ENCODE peak calls at places on chromosomes 16 and 17, in nine cellular contexts. T is ovary, Z is adipocyte, D is IMR-90, M is endodermal cell, S is prostate gland, P is SK-N-SH, Y is HCT116, R is tibial artery. L is an unnamed sample. For H3K4me1 and H3K27me3, the result is how much of the 10 kb centered on the place peaks cover.

GRCh38 chr17:48382989-48383388 is 47.0 kb downstream of the SKAP1 start:
- DNase-seq in P (no peak), Z (no peak), T (no peak), S (no peak), R (no peak), Y (no peak), M (no peak), D (no peak), L (no peak)

GRCh38 chr17:19978206-19978802 is 676 bp upstream of the AKAP10 start:
- DNase-seq in R (no peak), D (no peak), P (no peak), Z (no peak), M (peak), Y (no peak), S (peak), T (no peak), L (no peak)

GRCh38 chr16:81624718-81625543 is 154.2 kb upstream of the PLCG2 start:
- DNase-seq in D (no peak), M (no peak), T (no peak), R (no peak), P (no peak), Y (no peak), S (no peak), Z (no peak), L (no peak)

GRCh38 chr17:20981046-20981920 is 61.5 kb downstream of the USP22 start:
- DNase-seq in D (no peak), S (no peak), M (peak), P (no peak), Z (no peak), Y (no peak), T (no peak), R (no peak), L (no peak)

GRCh38 chr16:3461120-3461519 is 17.6 kb downstream of the NAA60 start:
- DNase-seq in Y (no peak), S (no peak), Z (no peak), D (no peak), P (no peak), T (no peak), M (peak), R (no peak), L (no peak)

GRCh38 chr17:9968881-9969280 is 63.8 kb upstream of the RCVRN start:
- DNase-seq in D (peak), S (no peak), Y (no peak), M (no peak), Z (no peak), P (no peak), T (no peak), R (no peak), L (no peak)

GRCh38 chr16:20175358-20175757 is 101.7 kb upstream of the GPR139 start:
- DNase-seq in S (no peak), R (no peak), Z (no peak), D (no peak), P (no peak), Y (no peak), T (no peak), M (no peak), L (no peak)

GRCh38 chr16:4625617-4626159 is 1.1 kb downstream of the MGRN1 start:
- DNase-seq in P (no peak), R (no peak), Y (no peak), S (no peak), Z (no peak), T (no peak), D (no peak), M (no peak), L (no peak)

GRCh38 chr17:28925912-28926365 is 23.1 kb upstream of the DHRS13 start:
- DNase-seq in P (no peak), M (no peak), T (no peak), Y (no peak), Z (peak), S (no peak), R (no peak), D (peak), L (no peak)

GRCh38 chr17:9363440-9364350 is 211.9 kb downstream of the STX8 start:
- DNase-seq in T (no peak), Y (peak), P (no peak), M (peak), S (no peak), R (no peak), D (peak), Z (no peak), L (no peak)

GRCh38 chr17:29883497-29883896 is 46.5 kb downstream of the SSH2 start:
- DNase-seq in P (no peak), S (no peak), Y (no peak), D (peak), R (no peak), T (no peak), Z (no peak), M (no peak), L (no peak)

GRCh38 chr17:57121308-57122042 is 36.4 kb downstream of the AKAP1 start:
- DNase-seq in Z (peak), T (peak), Y (no peak), P (peak), R (no peak), S (no peak), M (peak), D (peak), L (no peak)

GRCh38 chr16:15836965-15837611 is 19.7 kb downstream of the MYH11 start:
- DNase-seq in R (peak), M (no peak), T (no peak), D (no peak), P (no peak), S (no peak), Y (no peak), Z (no peak), L (no peak)

GRCh38 chr17:61815863-61816523 is 47.3 kb downstream of the BRIP1 start:
- DNase-seq in Z (no peak), D (no peak), P (no peak), M (peak), S (no peak), T (no peak), R (no peak), Y (no peak), L (no peak)

GRCh38 chr17:1367351-1367745 is 32.7 kb downstream of the YWHAE start:
- DNase-seq in D (peak), P (no peak), M (no peak), T (no peak), R (no peak), Y (no peak), S (no peak), Z (no peak), L (no peak)

GRCh38 chr16:8622315-8622656 is 788 bp downstream of the METTL22 start:
- DNase-seq in P (peak), S (no peak), M (no peak), Y (no peak), R (no peak), Z (no peak), D (no peak), T (no peak), L (no peak)

DNA sequence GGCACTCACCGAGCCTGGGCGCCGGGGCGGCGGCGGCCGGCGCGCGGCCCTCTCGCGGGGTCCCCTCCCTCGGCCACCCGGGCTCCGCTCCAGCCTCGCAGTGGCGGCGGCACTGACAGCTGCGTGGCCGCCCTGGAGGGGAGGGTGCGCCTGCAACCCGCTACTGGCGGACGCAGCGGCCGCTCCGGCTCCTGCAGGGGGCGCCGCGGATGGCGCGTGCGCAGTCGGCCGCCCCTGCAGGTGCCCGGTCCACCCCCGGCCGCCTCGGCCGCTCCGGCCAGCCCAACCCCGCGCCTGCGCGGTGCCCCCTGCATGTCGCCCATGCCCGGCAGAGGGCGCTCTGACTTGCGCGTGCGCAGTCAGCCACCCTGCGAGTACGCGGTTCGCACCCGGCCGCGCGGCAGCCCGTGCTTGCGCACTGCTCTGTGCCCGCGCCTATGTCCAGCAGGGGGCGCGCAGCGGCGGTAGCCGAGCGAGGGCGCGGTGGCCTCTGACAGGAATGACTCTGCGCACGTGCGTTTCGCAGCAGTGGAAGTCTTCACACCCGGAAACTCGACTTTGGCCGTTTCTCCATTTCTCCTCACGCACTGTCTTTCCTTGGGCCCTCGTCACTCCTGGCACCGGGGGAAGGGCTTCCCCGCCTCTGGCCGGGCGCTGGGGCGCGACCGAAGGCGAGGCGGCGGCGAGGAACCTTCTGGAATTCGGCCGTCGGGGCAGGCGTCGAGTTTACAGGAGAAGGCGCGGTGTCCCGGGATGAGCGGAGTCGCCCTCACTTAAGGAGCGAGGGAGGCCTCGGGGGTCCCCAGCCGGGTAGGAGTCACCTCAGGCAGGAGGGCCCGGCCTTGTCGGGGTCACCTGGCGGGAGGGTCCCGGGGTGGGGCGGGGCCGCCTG is at the start of gene ABCA3:
- DNase-seq in D (peak), Y (peak), Z (peak), P (peak), S (peak), R (peak), T (peak), M (peak), L (peak)
- H3K4me1 ChIP-seq in D (under half), Y (under half), Z (under half), P (under half), S (under half), R (under half), T (under half), M (under half), L (under half)

DNA sequence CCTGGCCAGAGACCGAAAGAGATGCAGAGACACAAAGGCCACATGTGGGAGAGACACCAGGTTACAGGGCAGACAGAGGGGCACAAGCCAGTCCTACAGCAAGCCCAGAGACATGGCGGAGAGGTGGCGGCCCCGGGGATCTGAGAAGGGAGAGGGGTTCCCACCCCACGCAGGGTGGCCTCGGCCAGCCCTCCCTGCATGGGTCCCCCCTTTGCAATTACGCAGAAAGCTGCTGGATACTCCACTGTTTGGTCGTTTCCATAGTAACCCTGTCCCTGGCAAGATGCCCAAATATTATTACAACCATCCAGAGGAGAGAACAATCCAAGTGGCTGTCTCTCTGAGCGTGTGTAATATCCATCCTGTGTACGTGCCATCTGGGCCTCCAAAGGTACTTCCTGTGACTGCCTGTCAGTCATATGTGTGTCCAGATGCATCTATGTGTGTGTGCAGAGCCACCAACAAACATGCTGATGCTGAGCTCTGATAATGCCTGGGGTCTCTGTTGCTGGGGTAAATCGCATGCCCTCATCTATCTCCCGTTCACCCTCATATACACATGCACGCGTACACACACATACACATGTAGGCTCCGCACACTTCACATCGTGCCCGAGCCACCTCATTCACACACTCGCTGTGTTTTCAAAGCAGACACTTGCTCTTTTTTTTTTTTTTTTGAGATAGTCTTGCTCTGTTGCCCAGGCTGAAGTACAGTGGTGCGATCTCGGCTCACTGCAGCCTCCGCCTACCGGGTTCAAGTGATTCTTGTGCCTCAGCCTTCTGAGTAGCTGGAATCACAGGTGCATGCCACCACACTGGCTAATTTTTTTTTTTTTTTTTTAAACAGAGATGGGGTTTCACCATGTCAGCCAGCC is 5.5 kb downstream of the PCGF2 start:
- DNase-seq in Z (peak), Y (no peak), T (peak), M (no peak), R (no peak), S (no peak), D (peak), P (peak), L (no peak)
- H3K27me3 ChIP-seq in Z (under half), Y (under half), T (under half), M (under half), R (under half), S (under half), D (under half), P (under half), L (under half)

GRCh38 chr17:42679001-42679491 is 2.3 kb upstream of the PLEKHH3 start:
- DNase-seq in M (peak), R (peak), Y (no peak), T (peak), D (peak), P (no peak), Z (peak), S (peak), L (peak)
- H3K4me3 ChIP-seq in M (peak), R (peak), Y (peak), T (peak), D (no peak), P (peak), Z (peak), S (peak), L (peak)

DNA sequence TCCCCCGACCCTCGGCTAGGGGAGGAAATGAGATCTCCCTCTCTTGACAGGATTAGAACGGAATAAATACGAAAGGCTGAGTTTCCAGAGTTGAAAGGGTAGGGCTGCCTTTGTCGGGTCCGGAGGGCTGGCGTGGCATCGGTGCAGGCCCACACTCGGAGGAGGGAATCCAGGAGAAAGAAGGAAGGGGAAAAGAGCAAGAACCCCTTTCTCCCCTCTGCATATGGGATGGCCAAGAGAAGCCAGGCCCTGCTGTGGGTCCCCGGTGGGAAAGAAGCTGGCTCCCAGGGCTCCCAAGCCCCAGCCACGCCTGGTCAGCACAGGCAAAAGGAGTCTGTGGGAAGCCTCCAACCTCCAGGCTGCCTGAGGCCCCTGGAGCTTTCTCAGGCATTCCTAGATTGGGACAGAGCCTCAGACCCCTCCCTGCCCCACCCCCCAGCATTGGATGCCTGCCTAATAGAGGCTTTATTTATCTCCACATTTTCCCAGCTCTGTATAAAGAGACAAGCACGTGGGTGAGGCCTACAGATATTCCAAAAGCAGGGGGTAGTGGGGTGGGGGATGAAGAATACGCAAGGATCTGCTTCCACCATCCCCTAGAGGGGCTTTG is 56.3 kb downstream of the MPRIP start:
- DNase-seq in P (no peak), Y (no peak), T (peak), Z (peak), S (no peak), D (peak), M (no peak), R (peak), L (no peak)
- H3K4me1 ChIP-seq in P (under half), Y (under half), T (under half), Z (under half), S (under half), D (under half), M (under half), R (half or more), L (under half)

GRCh38 chr17:45708707-45709290 is 75.3 kb upstream of the CRHR1 start:
- DNase-seq in R (no peak), D (no peak), M (no peak), Y (no peak), P (no peak), T (no peak), S (no peak), Z (no peak), L (no peak)
- H3K27me3 ChIP-seq in R (under half), D (under half), M (under half), Y (under half), P (under half), T (under half), S (under half), Z (half or more), L (under half)

GRCh38 chr16:73065617-73066313 is 17.8 kb upstream of the ZFHX3 start:
- DNase-seq in T (no peak), M (peak), S (no peak), R (peak), Y (no peak), Z (no peak), D (no peak), P (no peak), L (no peak)
- H3K4me3 ChIP-seq in T (peak), M (no peak), S (no peak), R (peak), Y (no peak), Z (peak), D (no peak), P (no peak), L (peak)

DNA sequence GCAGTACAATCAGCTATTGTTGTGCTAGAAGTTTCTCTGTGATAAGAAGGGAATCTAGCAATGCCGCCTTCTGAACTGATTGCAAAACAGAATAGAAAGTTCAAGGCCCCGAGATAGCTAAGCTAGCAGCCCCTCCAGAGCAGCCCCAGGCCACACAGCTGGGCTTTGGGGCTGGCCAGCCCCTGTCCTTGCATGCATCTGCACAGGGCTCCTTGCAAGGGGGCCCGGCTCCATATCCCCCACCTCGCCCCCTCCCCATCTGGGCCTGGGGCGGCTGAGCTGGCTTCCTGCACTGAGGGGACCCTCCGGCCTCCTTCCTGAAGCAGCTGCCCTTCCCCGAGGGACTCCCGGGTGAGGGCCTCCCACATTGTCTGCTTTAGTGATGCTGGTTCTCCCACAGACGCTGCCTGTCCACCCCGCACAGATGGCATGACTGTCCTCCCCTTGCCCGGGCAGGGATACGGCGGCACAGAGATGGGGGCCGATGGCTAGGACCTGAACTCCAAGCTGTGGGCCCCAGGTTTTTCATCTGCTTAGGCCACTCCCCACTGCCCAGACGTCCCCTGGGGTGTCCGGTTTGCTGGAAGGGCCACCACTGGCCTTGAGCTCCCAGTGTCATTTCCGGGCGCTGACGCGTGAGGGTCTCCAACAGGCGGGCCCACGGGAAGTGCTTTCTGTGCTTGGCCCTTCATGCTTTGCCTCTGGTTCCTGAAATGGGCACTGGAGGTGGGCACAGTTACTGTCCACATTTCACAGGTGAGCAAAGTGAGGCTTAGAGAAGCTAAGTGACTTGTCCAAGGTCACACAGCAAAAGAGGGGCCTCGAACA is 87.3 kb upstream of the CBX4 start:
- DNase-seq in P (no peak), Z (no peak), M (no peak), D (no peak), R (no peak), Y (no peak), T (no peak), S (no peak), L (no peak)
- H3K4me1 ChIP-seq in P (under half), Z (under half), M (under half), D (under half), R (under half), Y (under half), T (under half), S (under half), L (under half)

GRCh38 chr17:33531311-33531710 is 238.2 kb upstream of the ASIC2 start:
- DNase-seq in D (no peak), Y (no peak), P (no peak), Z (no peak), S (no peak), R (no peak), T (no peak), M (no peak), L (no peak)
- H3K27me3 ChIP-seq in D (under half), Y (under half), P (under half), Z (under half), S (under half), R (under half), T (under half), M (under half), L (under half)

GRCh38 chr17:81027591-81028505 is 7.1 kb upstream of the BAIAP2 start:
- DNase-seq in P (peak), M (no peak), R (no peak), D (no peak), S (no peak), Y (no peak), T (no peak), Z (no peak), L (no peak)
- H3K4me3 ChIP-seq in P (no peak), M (no peak), R (no peak), D (no peak), S (no peak), Y (no peak), T (no peak), Z (no peak), L (no peak)

GRCh38 chr17:64327201-64327930 is 63.3 kb downstream of the PECAM1 start:
- DNase-seq in T (no peak), M (no peak), D (no peak), P (no peak), R (no peak), Y (no peak), Z (no peak), S (no peak), L (no peak)
- H3K4me1 ChIP-seq in T (under half), M (under half), D (under half), P (under half), R (under half), Y (under half), Z (half or more), S (under half), L (under half)

L was measured in ascending aorta.